ENCODE peak calls at places on chromosome 11, in five cellular contexts. One of them, this sample, is unnamed.

GRCh38 chr11:65489061-65489705 is 9.7 kb upstream of the MALAT1 start:
- DNase-seq in mammary epithelial cell: no peak
- DNase-seq in T-helper 9 cell: no peak
- DNase-seq in choroid plexus epithelial cell: peak
- DNase-seq in fibroblast of villous mesenchyme: peak
- DNase-seq in this sample: no peak

GRCh38 chr11:78690588-78690987 is 115.9 kb upstream of the NARS2 start:
- DNase-seq in mammary epithelial cell: no peak
- DNase-seq in T-helper 9 cell: no peak
- DNase-seq in choroid plexus epithelial cell: no peak
- DNase-seq in fibroblast of villous mesenchyme: no peak
- DNase-seq in this sample: no peak

GRCh38 chr11:3838504-3838903 is 2.3 kb downstream of the RHOG start:
- DNase-seq in mammary epithelial cell: no peak
- DNase-seq in T-helper 9 cell: no peak
- DNase-seq in choroid plexus epithelial cell: no peak
- DNase-seq in fibroblast of villous mesenchyme: no peak
- DNase-seq in this sample: no peak

GRCh38 chr11:67265633-67266423 is 445 bp upstream of the GRK2 start:
- DNase-seq in mammary epithelial cell: peak
- DNase-seq in T-helper 9 cell: peak
- DNase-seq in choroid plexus epithelial cell: peak
- DNase-seq in fibroblast of villous mesenchyme: peak
- DNase-seq in this sample: peak

GRCh38 chr11:746289-747175 is 732 bp upstream of the TALDO1 start:
- DNase-seq in mammary epithelial cell: no peak
- DNase-seq in T-helper 9 cell: no peak
- DNase-seq in choroid plexus epithelial cell: peak
- DNase-seq in fibroblast of villous mesenchyme: peak
- DNase-seq in this sample: peak

GRCh38 chr11:117973446-117973922 is 12.7 kb upstream of the IL10RA start:
- DNase-seq in mammary epithelial cell: no peak
- DNase-seq in T-helper 9 cell: no peak
- DNase-seq in choroid plexus epithelial cell: no peak
- DNase-seq in fibroblast of villous mesenchyme: no peak
- DNase-seq in this sample: no peak

GRCh38 chr11:46238078-46238966 is 39.1 kb upstream of the CREB3L1 start:
- DNase-seq in mammary epithelial cell: peak
- DNase-seq in T-helper 9 cell: peak
- DNase-seq in choroid plexus epithelial cell: peak
- DNase-seq in fibroblast of villous mesenchyme: peak
- DNase-seq in this sample: no peak

GRCh38 chr11:96045622-96046456 is 121.9 kb upstream of the MTMR2 start:
- DNase-seq in mammary epithelial cell: no peak
- DNase-seq in T-helper 9 cell: no peak
- DNase-seq in choroid plexus epithelial cell: peak
- DNase-seq in fibroblast of villous mesenchyme: peak
- DNase-seq in this sample: peak

GRCh38 chr11:106302416-106302815 is 225.0 kb downstream of the AASDHPPT start:
- DNase-seq in mammary epithelial cell: no peak
- DNase-seq in T-helper 9 cell: no peak
- DNase-seq in choroid plexus epithelial cell: no peak
- DNase-seq in fibroblast of villous mesenchyme: no peak
- DNase-seq in this sample: no peak

GRCh38 chr11:20090654-20091374 is 69.5 kb downstream of the DBX1 start:
- DNase-seq in mammary epithelial cell: no peak
- DNase-seq in T-helper 9 cell: no peak
- DNase-seq in choroid plexus epithelial cell: no peak
- DNase-seq in fibroblast of villous mesenchyme: no peak
- DNase-seq in this sample: no peak

GRCh38 chr11:13384837-13385417 is 78.1 kb downstream of the BTBD10 start:
- DNase-seq in mammary epithelial cell: peak
- DNase-seq in T-helper 9 cell: no peak
- DNase-seq in choroid plexus epithelial cell: peak
- DNase-seq in fibroblast of villous mesenchyme: peak
- DNase-seq in this sample: peak

GRCh38 chr11:134289789-134290188 is 13.6 kb downstream of the GLB1L3 start:
- DNase-seq in mammary epithelial cell: no peak
- DNase-seq in T-helper 9 cell: no peak
- DNase-seq in choroid plexus epithelial cell: no peak
- DNase-seq in fibroblast of villous mesenchyme: no peak
- DNase-seq in this sample: no peak

GRCh38 chr11:123357353-123357989 is 72.6 kb upstream of the GRAMD1B start:
- DNase-seq in mammary epithelial cell: no peak
- DNase-seq in T-helper 9 cell: no peak
- DNase-seq in choroid plexus epithelial cell: no peak
- DNase-seq in fibroblast of villous mesenchyme: no peak
- DNase-seq in this sample: no peak

GRCh38 chr11:10742460-10743208 is 8.4 kb upstream of the CTR9 start:
- DNase-seq in mammary epithelial cell: peak
- DNase-seq in T-helper 9 cell: peak
- DNase-seq in choroid plexus epithelial cell: peak
- DNase-seq in fibroblast of villous mesenchyme: peak
- DNase-seq in this sample: no peak

GRCh38 chr11:61447601-61448551 is 18.0 kb downstream of the SDHAF2 start:
- DNase-seq in mammary epithelial cell: peak
- DNase-seq in T-helper 9 cell: no peak
- DNase-seq in choroid plexus epithelial cell: no peak
- DNase-seq in fibroblast of villous mesenchyme: no peak
- DNase-seq in this sample: no peak

GRCh38 chr11:50298182-50298988 is 265.7 kb downstream of the OR4C45 start:
- DNase-seq in mammary epithelial cell: no peak
- DNase-seq in T-helper 9 cell: no peak
- DNase-seq in choroid plexus epithelial cell: no peak
- DNase-seq in fibroblast of villous mesenchyme: peak
- DNase-seq in this sample: no peak

GRCh38 chr11:11973361-11973800 is 35.0 kb downstream of the DKK3 start:
- DNase-seq in mammary epithelial cell: no peak
- DNase-seq in T-helper 9 cell: no peak
- DNase-seq in choroid plexus epithelial cell: peak
- DNase-seq in fibroblast of villous mesenchyme: peak
- DNase-seq in this sample: no peak

GRCh38 chr11:88779551-88779950 is 286.2 kb downstream of the GRM5 start:
- DNase-seq in mammary epithelial cell: peak
- DNase-seq in T-helper 9 cell: no peak
- DNase-seq in choroid plexus epithelial cell: peak
- DNase-seq in fibroblast of villous mesenchyme: no peak
- DNase-seq in this sample: no peak

GRCh38 chr11:67370351-67371076 is 2.9 kb downstream of the CLCF1 start:
- DNase-seq in mammary epithelial cell: no peak
- DNase-seq in T-helper 9 cell: no peak
- DNase-seq in choroid plexus epithelial cell: no peak
- DNase-seq in fibroblast of villous mesenchyme: peak
- DNase-seq in this sample: no peak

GRCh38 chr11:134818531-134818930 is 406.5 kb upstream of the B3GAT1 start:
- DNase-seq in mammary epithelial cell: no peak
- DNase-seq in T-helper 9 cell: no peak
- DNase-seq in choroid plexus epithelial cell: no peak
- DNase-seq in fibroblast of villous mesenchyme: no peak
- DNase-seq in this sample: no peak

GRCh38 chr11:128470081-128470480 is 117.3 kb downstream of the ETS1 start:
- DNase-seq in mammary epithelial cell: no peak
- DNase-seq in T-helper 9 cell: no peak
- DNase-seq in choroid plexus epithelial cell: no peak
- DNase-seq in fibroblast of villous mesenchyme: no peak
- DNase-seq in this sample: peak

GRCh38 chr11:10407055-10407454 is 48.0 kb upstream of the AMPD3 start:
- DNase-seq in mammary epithelial cell: peak
- DNase-seq in T-helper 9 cell: no peak
- DNase-seq in choroid plexus epithelial cell: no peak
- DNase-seq in fibroblast of villous mesenchyme: peak
- DNase-seq in this sample: no peak

GRCh38 chr11:128894685-128895084 is 3.5 kb downstream of the KCNJ5 start:
- DNase-seq in mammary epithelial cell: no peak
- DNase-seq in T-helper 9 cell: no peak
- DNase-seq in choroid plexus epithelial cell: no peak
- DNase-seq in fibroblast of villous mesenchyme: no peak
- DNase-seq in this sample: no peak

GRCh38 chr11:75815345-75815983 is 454 bp downstream of the UVRAG start:
- DNase-seq in mammary epithelial cell: no peak
- DNase-seq in T-helper 9 cell: peak
- DNase-seq in choroid plexus epithelial cell: peak
- DNase-seq in fibroblast of villous mesenchyme: peak
- DNase-seq in this sample: peak

GRCh38 chr11:34851916-34852315 is 64.3 kb downstream of the APIP start:
- DNase-seq in mammary epithelial cell: no peak
- DNase-seq in T-helper 9 cell: no peak
- DNase-seq in choroid plexus epithelial cell: no peak
- DNase-seq in fibroblast of villous mesenchyme: no peak
- DNase-seq in this sample: no peak

GRCh38 chr11:124310746-124311145 is 3.0 kb downstream of the OR8D1 start:
- DNase-seq in mammary epithelial cell: no peak
- DNase-seq in T-helper 9 cell: no peak
- DNase-seq in choroid plexus epithelial cell: no peak
- DNase-seq in fibroblast of villous mesenchyme: peak
- DNase-seq in this sample: no peak

GRCh38 chr11:101127348-101127698 is 2.3 kb downstream of the PGR start:
- DNase-seq in mammary epithelial cell: peak
- DNase-seq in T-helper 9 cell: no peak
- DNase-seq in choroid plexus epithelial cell: no peak
- DNase-seq in fibroblast of villous mesenchyme: peak
- DNase-seq in this sample: peak

GRCh38 chr11:59076876-59077571 is 9.1 kb upstream of the GLYATL1B start:
- DNase-seq in mammary epithelial cell: no peak
- DNase-seq in T-helper 9 cell: no peak
- DNase-seq in choroid plexus epithelial cell: no peak
- DNase-seq in fibroblast of villous mesenchyme: no peak
- DNase-seq in this sample: no peak

GRCh38 chr11:76419896-76420295 is 24.9 kb upstream of the EMSY start:
- DNase-seq in mammary epithelial cell: no peak
- DNase-seq in T-helper 9 cell: no peak
- DNase-seq in choroid plexus epithelial cell: peak
- DNase-seq in fibroblast of villous mesenchyme: no peak
- DNase-seq in this sample: no peak

GRCh38 chr11:64164392-64165312 is 1.3 kb downstream of the MACROD1 start:
- DNase-seq in mammary epithelial cell: no peak
- DNase-seq in T-helper 9 cell: no peak
- DNase-seq in choroid plexus epithelial cell: no peak
- DNase-seq in fibroblast of villous mesenchyme: no peak
- DNase-seq in this sample: no peak

GRCh38 chr11:119999220-119999619 is 138.7 kb downstream of the TRIM29 start:
- DNase-seq in mammary epithelial cell: peak
- DNase-seq in T-helper 9 cell: no peak
- DNase-seq in choroid plexus epithelial cell: no peak
- DNase-seq in fibroblast of villous mesenchyme: peak
- DNase-seq in this sample: no peak

GRCh38 chr11:59115556-59115955 is 8.5 kb downstream of the FAM111B start:
- DNase-seq in mammary epithelial cell: no peak
- DNase-seq in T-helper 9 cell: no peak
- DNase-seq in choroid plexus epithelial cell: no peak
- DNase-seq in fibroblast of villous mesenchyme: no peak
- DNase-seq in this sample: no peak

GRCh38 chr11:111000400-111001090 is 245.0 kb upstream of the POU2AF2 start:
- DNase-seq in mammary epithelial cell: no peak
- DNase-seq in T-helper 9 cell: no peak
- DNase-seq in choroid plexus epithelial cell: no peak
- DNase-seq in fibroblast of villous mesenchyme: no peak
- DNase-seq in this sample: no peak

GRCh38 chr11:64859542-64860414 is 15.3 kb upstream of the CDC42BPG start:
- DNase-seq in mammary epithelial cell: no peak
- DNase-seq in T-helper 9 cell: no peak
- DNase-seq in choroid plexus epithelial cell: no peak
- DNase-seq in fibroblast of villous mesenchyme: no peak
- DNase-seq in this sample: peak

This sample was measured in MM.1S.